ENCODE peak calls at places on chromosomes 7 and 10, in eight cellular contexts. W, U, O, K, A, R, I and Z are unnamed samples.
A peak's percentile ranks its signal among the peaks of the same experiment; 100 is the strongest.

GRCh38 chr10:119250641-119251314 is 43.4 kb downstream of the GRK5 start:
- DNase-seq in W (no peak), U (no peak), O (no peak), K (no peak), A (peak; percentile 84), R (peak; percentile 83), I (peak; percentile 59), Z (no peak)

GRCh38 chr10:108817572-108817971 is 1105.7 kb downstream of the XPNPEP1 start:
- DNase-seq in W (no peak), U (no peak), O (no peak), K (no peak), A (no peak), R (no peak), I (no peak), Z (no peak)

GRCh38 chr10:60944159-60944909 is at the start of gene RHOBTB1:
- DNase-seq in W (peak; percentile 47), U (no peak), O (peak; percentile 87), K (peak; percentile 34), A (peak; percentile 88), R (peak; percentile 55), I (no peak), Z (peak; percentile 85)

GRCh38 chr10:34766256-34766580 is 48.9 kb downstream of the PARD3 start:
- DNase-seq in W (no peak), U (no peak), O (no peak), K (no peak), A (no peak), R (no peak), I (no peak), Z (no peak)

GRCh38 chr10:124906551-124907001 is 35.3 kb upstream of the ZRANB1 start:
- DNase-seq in W (no peak), U (no peak), O (no peak), K (no peak), A (peak; percentile 91), R (peak; percentile 52), I (peak; percentile 96), Z (no peak)

GRCh38 chr10:15059914-15060313 is 16.2 kb downstream of the OLAH start:
- DNase-seq in W (no peak), U (no peak), O (no peak), K (no peak), A (no peak), R (no peak), I (no peak), Z (no peak)

GRCh38 chr10:10589540-10589939 is 428.1 kb upstream of the CELF2 start:
- DNase-seq in W (no peak), U (no peak), O (peak; percentile 72), K (peak; percentile 13), A (peak; percentile 73), R (peak; percentile 41), I (peak; percentile 43), Z (no peak)

GRCh38 chr7:49776994-49777393 is 3.6 kb downstream of the VWC2 start:
- DNase-seq in W (no peak), U (no peak), O (no peak), K (no peak), A (no peak), R (no peak), I (no peak), Z (peak; percentile 57)

GRCh38 chr10:71232089-71232998 is 20.0 kb downstream of the UNC5B start:
- DNase-seq in W (no peak), U (no peak), O (peak; percentile 89), K (no peak), A (peak; percentile 52), R (peak; percentile 25), I (no peak), Z (no peak)

GRCh38 chr10:3068201-3068967 is 1.0 kb downstream of the PFKP start:
- DNase-seq in W (no peak), U (peak; percentile 76), O (peak; percentile 72), K (peak; percentile 70), A (peak; percentile 77), R (no peak), I (no peak), Z (peak; percentile 68)

GRCh38 chr7:15005672-15006071 is 103.1 kb upstream of the DGKB start:
- DNase-seq in W (no peak), U (no peak), O (no peak), K (no peak), A (no peak), R (no peak), I (no peak), Z (no peak)

GRCh38 chr7:140294454-140294853 is 103.9 kb downstream of the SLC37A3 start:
- DNase-seq in W (no peak), U (no peak), O (no peak), K (no peak), A (no peak), R (no peak), I (no peak), Z (no peak)

GRCh38 chr7:92810242-92810611 is 26.1 kb downstream of the CDK6 start:
- DNase-seq in W (peak; percentile 8), U (peak; percentile 24), O (no peak), K (peak; percentile 13), A (no peak), R (no peak), I (no peak), Z (no peak)

GRCh38 chr10:49140306-49141175 is 6.7 kb upstream of the FAM170B start:
- DNase-seq in W (no peak), U (no peak), O (no peak), K (no peak), A (no peak), R (no peak), I (no peak), Z (no peak)

GRCh38 chr7:151085691-151086620 is at the start of gene AGAP3:
- DNase-seq in W (peak; percentile 79), U (peak; percentile 48), O (peak; percentile 89), K (peak; percentile 89), A (peak; percentile 77), R (no peak), I (no peak), Z (peak; percentile 95)

GRCh38 chr7:13641699-13642098 is 347.8 kb downstream of the ETV1 start:
- DNase-seq in W (no peak), U (no peak), O (no peak), K (no peak), A (peak; percentile 38), R (no peak), I (no peak), Z (no peak)

GRCh38 chr7:46811529-46811928 is 770.4 kb downstream of the TNS3 start:
- DNase-seq in W (no peak), U (no peak), O (no peak), K (no peak), A (peak; percentile 94), R (peak; percentile 67), I (peak; percentile 83), Z (peak; percentile 63)

GRCh38 chr10:29356931-29357330 is 68.1 kb downstream of the LYZL1 start:
- DNase-seq in W (no peak), U (no peak), O (no peak), K (no peak), A (no peak), R (no peak), I (no peak), Z (no peak)

GRCh38 chr7:44633254-44634186 is 27.1 kb downstream of the OGDH start:
- DNase-seq in W (no peak), U (peak; percentile 76), O (peak; percentile 84), K (peak; percentile 73), A (peak; percentile 97), R (peak; percentile 87), I (peak; percentile 90), Z (no peak)

GRCh38 chr7:27198138-27198841 is 1.6 kb downstream of the HOXA13 start:
- DNase-seq in W (no peak), U (no peak), O (no peak), K (no peak), A (no peak), R (no peak), I (no peak), Z (no peak)

DNA sequence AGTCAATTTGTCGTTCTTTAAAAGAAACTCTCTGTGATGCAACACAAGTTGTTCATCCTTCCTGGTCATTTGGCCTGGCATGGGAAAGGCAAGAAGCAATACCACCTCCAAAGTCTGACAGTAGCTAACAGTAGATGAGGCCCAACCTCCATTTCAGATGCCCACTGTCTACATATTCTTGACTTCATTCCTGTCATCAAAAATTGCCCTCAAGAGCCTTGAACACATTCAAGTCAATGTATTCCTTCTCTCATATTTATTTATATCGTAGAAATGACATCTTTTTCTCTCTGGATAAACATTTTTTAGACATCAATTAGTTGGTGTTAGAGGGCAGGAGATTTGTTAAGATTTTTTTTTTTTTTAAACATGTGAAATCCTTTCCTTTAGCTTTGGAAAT is 33.7 kb downstream of the ABLIM1 start:
- DNase-seq in W (no peak), U (no peak), O (no peak), K (no peak), A (no peak), R (no peak), I (no peak), Z (no peak)
- TF ChIP-seq CTCF in W (no peak), U (no peak), O (no peak), K (no peak), A (no peak), R (no peak), I (no peak), Z (no peak)

GRCh38 chr10:113199459-113199858 is 249.4 kb downstream of the TCF7L2 start:
- DNase-seq in W (no peak), U (no peak), O (no peak), K (no peak), A (peak; percentile 65), R (no peak), I (peak; percentile 37), Z (no peak)

GRCh38 chr10:113207924-113208323 is 257.9 kb downstream of the TCF7L2 start:
- DNase-seq in W (no peak), U (no peak), O (no peak), K (no peak), A (no peak), R (no peak), I (no peak), Z (no peak)

GRCh38 chr10:113202011-113202410 is 252.0 kb downstream of the TCF7L2 start:
- DNase-seq in W (no peak), U (no peak), O (no peak), K (no peak), A (no peak), R (no peak), I (no peak), Z (no peak)
- TF ChIP-seq CTCF in W (no peak), U (no peak), O (no peak), K (no peak), A (no peak), R (no peak), I (no peak), Z (no peak)

DNA sequence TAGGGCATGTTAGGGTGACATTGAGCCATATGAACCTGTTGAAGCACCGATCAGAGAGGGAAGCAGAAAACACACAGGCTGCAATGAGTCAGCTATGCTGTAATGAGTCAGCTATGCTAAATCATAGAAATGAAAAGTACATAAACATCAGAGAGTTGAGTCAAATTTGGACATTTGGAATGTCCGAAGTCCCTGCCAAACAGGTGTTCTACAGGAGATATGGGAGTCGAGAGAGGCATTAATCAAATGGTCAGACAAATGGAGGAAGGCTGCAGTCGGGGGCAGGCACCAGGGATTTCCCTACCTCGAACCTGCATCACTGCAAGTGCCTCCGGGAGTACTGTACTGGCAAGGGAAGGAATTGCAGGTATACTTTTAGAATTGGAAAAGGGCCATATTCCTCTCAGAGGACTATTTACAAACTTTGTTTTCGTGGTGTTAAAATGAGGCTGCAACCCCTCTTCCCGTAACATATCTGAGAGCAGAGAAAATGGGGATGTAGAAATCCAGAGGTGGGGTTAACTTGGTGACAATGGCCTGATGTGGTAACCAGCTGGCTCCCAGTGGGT is 8.8 kb upstream of the ZC3HAV1 start:
- DNase-seq in W (peak; percentile 62), U (no peak), O (no peak), K (peak; percentile 51), A (peak; percentile 41), R (no peak), I (no peak), Z (no peak)
- TF ChIP-seq CTCF in W (no peak), U (no peak), O (no peak), K (no peak), A (no peak), R (no peak), I (no peak), Z (no peak)

GRCh38 chr10:92855560-92855959 is 7.2 kb downstream of the EXOC6 start:
- DNase-seq in W (no peak), U (no peak), O (no peak), K (no peak), A (no peak), R (no peak), I (no peak), Z (no peak)
- TF ChIP-seq CTCF in W (no peak), U (no peak), O (no peak), K (no peak), A (no peak), R (no peak), I (no peak), Z (no peak)